ENCODE peak calls at places on chromosome 13, in four cellular contexts. J, L, P and V are unnamed samples.

GRCh38 chr13:63124863-63125262 is 1709.2 kb upstream of the PCDH20 start:
- DNase-seq in J (no peak), L (peak), P (no peak), V (no peak)

GRCh38 chr13:27922974-27923612 is 3.3 kb downstream of the PDX1 start:
- DNase-seq in J (no peak), L (no peak), P (no peak), V (no peak)

GRCh38 chr13:29472317-29472961 is 123.0 kb downstream of the SLC7A1 start:
- DNase-seq in J (peak), L (peak), P (peak), V (peak)

GRCh38 chr13:96993660-96994029 is 631 bp downstream of the OXGR1 start:
- DNase-seq in J (no peak), L (no peak), P (peak), V (no peak)

GRCh38 chr13:75963318-75963717 is 327.2 kb downstream of the LMO7 start:
- DNase-seq in J (no peak), L (no peak), P (no peak), V (no peak)

GRCh38 chr13:23776698-23777570 is 112.3 kb downstream of the MIPEP start:
- DNase-seq in J (no peak), L (no peak), P (no peak), V (no peak)

GRCh38 chr13:52405767-52406494 is at the start of gene THSD1:
- DNase-seq in J (peak), L (peak), P (peak), V (peak)

GRCh38 chr13:84821261-84821660 is 939.0 kb upstream of the SLITRK1 start:
- DNase-seq in J (no peak), L (no peak), P (no peak), V (no peak)

GRCh38 chr13:104962411-104962810 is 1573.1 kb downstream of the EFNB2 start:
- DNase-seq in J (no peak), L (no peak), P (no peak), V (no peak)

GRCh38 chr13:110045202-110045601 is 258.8 kb upstream of the IRS2 start:
- DNase-seq in J (no peak), L (no peak), P (no peak), V (no peak)

GRCh38 chr13:23372264-23372905 is 61.1 kb downstream of the SACS start:
- DNase-seq in J (no peak), L (peak), P (no peak), V (no peak)

GRCh38 chr13:101455863-101456262 is 3.4 kb downstream of the ITGBL1 start:
- DNase-seq in J (no peak), L (peak), P (no peak), V (no peak)

GRCh38 chr13:51971520-51972426 is 39.5 kb downstream of the ATP7B start:
- DNase-seq in J (no peak), L (no peak), P (no peak), V (no peak)

GRCh38 chr13:111407381-111408131 is 87.1 kb downstream of the TEX29 start:
- DNase-seq in J (no peak), L (no peak), P (no peak), V (no peak)

GRCh38 chr13:48094404-48094780 is 512 bp downstream of the MED4 start:
- DNase-seq in J (no peak), L (no peak), P (peak), V (no peak)

GRCh38 chr13:106352850-106353249 is 182.6 kb downstream of the EFNB2 start:
- DNase-seq in J (no peak), L (no peak), P (no peak), V (no peak)

GRCh38 chr13:37700887-37701286 is 102.3 kb upstream of the POSTN start:
- DNase-seq in J (no peak), L (peak), P (no peak), V (no peak)

GRCh38 chr13:91904597-91904996 is 506.2 kb downstream of the GPC5 start:
- DNase-seq in J (no peak), L (no peak), P (no peak), V (no peak)

GRCh38 chr13:110323172-110323851 is 16.2 kb downstream of the COL4A2 start:
- DNase-seq in J (no peak), L (peak), P (peak), V (no peak)

GRCh38 chr13:23671902-23672301 is 101.7 kb downstream of the TNFRSF19 start:
- DNase-seq in J (no peak), L (peak), P (no peak), V (no peak)

GRCh38 chr13:79678100-79678499 is 197.1 kb downstream of the NDFIP2 start:
- DNase-seq in J (no peak), L (peak), P (no peak), V (no peak)

GRCh38 chr13:67223742-67224141 is 6.4 kb downstream of the PCDH9 start:
- DNase-seq in J (no peak), L (no peak), P (no peak), V (no peak)

GRCh38 chr13:106381083-106381482 is 154.4 kb downstream of the EFNB2 start:
- DNase-seq in J (no peak), L (no peak), P (peak), V (peak)

GRCh38 chr13:55999709-56000108 is 1141.0 kb upstream of the PRR20A start:
- DNase-seq in J (no peak), L (no peak), P (peak), V (no peak)

GRCh38 chr13:111031531-111031961 is 83.6 kb upstream of the ARHGEF7 start:
- DNase-seq in J (no peak), L (peak), P (no peak), V (no peak)

GRCh38 chr13:85771856-85772255 is 27.4 kb downstream of the SLITRK6 start:
- DNase-seq in J (no peak), L (no peak), P (no peak), V (no peak)

GRCh38 chr13:79392882-79393563 is 13.0 kb downstream of the RBM26 start:
- DNase-seq in J (no peak), L (peak), P (no peak), V (no peak)

GRCh38 chr13:33236021-33236420 is 49.5 kb downstream of the STARD13 start:
- DNase-seq in J (no peak), L (peak), P (no peak), V (no peak)

GRCh38 chr13:41835871-41836270 is 125.0 kb downstream of the VWA8 start:
- DNase-seq in J (no peak), L (peak), P (no peak), V (no peak)

GRCh38 chr13:31131470-31131961 is 30.2 kb downstream of the HSPH1 start:
- DNase-seq in J (no peak), L (no peak), P (no peak), V (no peak)

GRCh38 chr13:79548886-79549285 is 67.9 kb downstream of the NDFIP2 start:
- DNase-seq in J (no peak), L (peak), P (no peak), V (no peak)

GRCh38 chr13:37085656-37086055 is 19.8 kb downstream of the CSNK1A1L start:
- DNase-seq in J (no peak), L (no peak), P (no peak), V (no peak)